ENCODE peak calls at places on chromosomes 6 and 20, in six cellular contexts. One of them, this sample, is unnamed.

GRCh38 chr6:116564921-116565872 is 6.1 kb upstream of the RWDD1 start:
- DNase-seq in CD8-positive, alpha-beta memory T cell: peak; percentile 5
- DNase-seq in tibial artery: no peak
- DNase-seq in brain microvascular endothelial cell: no peak
- DNase-seq in endodermal cell: no peak
- DNase-seq in HCT116: no peak
- DNase-seq in this sample: no peak

GRCh38 chr6:3418521-3419060 is 38.3 kb downstream of the SLC22A23 start:
- DNase-seq in HCT116: no peak
- DNase-seq in brain microvascular endothelial cell: no peak
- DNase-seq in tibial artery: no peak
- DNase-seq in endodermal cell: no peak
- DNase-seq in CD8-positive, alpha-beta memory T cell: no peak
- DNase-seq in this sample: no peak

GRCh38 chr6:147154454-147154853 is 49.8 kb upstream of the STXBP5 start:
- DNase-seq in tibial artery: no peak
- DNase-seq in endodermal cell: no peak
- DNase-seq in brain microvascular endothelial cell: peak; percentile 58
- DNase-seq in CD8-positive, alpha-beta memory T cell: no peak
- DNase-seq in HCT116: no peak
- DNase-seq in this sample: no peak

GRCh38 chr20:47493175-47493953 is 8.3 kb upstream of the NCOA3 start:
- DNase-seq in endodermal cell: no peak
- DNase-seq in HCT116: peak; percentile 36
- DNase-seq in tibial artery: peak; percentile 92
- DNase-seq in CD8-positive, alpha-beta memory T cell: peak; percentile 26
- DNase-seq in brain microvascular endothelial cell: peak; percentile 68
- DNase-seq in this sample: no peak

GRCh38 chr6:143368426-143368825 is 82.1 kb downstream of the ADAT2 start:
- DNase-seq in CD8-positive, alpha-beta memory T cell: no peak
- DNase-seq in tibial artery: no peak
- DNase-seq in brain microvascular endothelial cell: peak; percentile 82
- DNase-seq in endodermal cell: no peak
- DNase-seq in HCT116: no peak
- DNase-seq in this sample: peak; percentile 29

GRCh38 chr6:48068326-48069191 is 42.4 kb downstream of the PTCHD4 start:
- DNase-seq in HCT116: no peak
- DNase-seq in CD8-positive, alpha-beta memory T cell: no peak
- DNase-seq in brain microvascular endothelial cell: no peak
- DNase-seq in endodermal cell: peak; percentile 77
- DNase-seq in tibial artery: no peak
- DNase-seq in this sample: no peak

GRCh38 chr6:117989086-117989485 is 82.0 kb downstream of the SLC35F1 start:
- DNase-seq in HCT116: no peak
- DNase-seq in brain microvascular endothelial cell: no peak
- DNase-seq in endodermal cell: no peak
- DNase-seq in tibial artery: no peak
- DNase-seq in CD8-positive, alpha-beta memory T cell: no peak
- DNase-seq in this sample: no peak

GRCh38 chr6:113833537-113833936 is 23.6 kb upstream of the MARCKS start:
- DNase-seq in HCT116: no peak
- DNase-seq in CD8-positive, alpha-beta memory T cell: no peak
- DNase-seq in endodermal cell: no peak
- DNase-seq in brain microvascular endothelial cell: no peak
- DNase-seq in tibial artery: no peak
- DNase-seq in this sample: no peak

GRCh38 chr6:112193535-112194051 is 60.8 kb downstream of the LAMA4 start:
- DNase-seq in tibial artery: no peak
- DNase-seq in brain microvascular endothelial cell: no peak
- DNase-seq in endodermal cell: no peak
- DNase-seq in CD8-positive, alpha-beta memory T cell: no peak
- DNase-seq in HCT116: no peak
- DNase-seq in this sample: no peak

GRCh38 chr6:17268114-17268513 is 13.0 kb upstream of the RBM24 start:
- DNase-seq in endodermal cell: no peak
- DNase-seq in tibial artery: no peak
- DNase-seq in brain microvascular endothelial cell: no peak
- DNase-seq in CD8-positive, alpha-beta memory T cell: no peak
- DNase-seq in HCT116: no peak
- DNase-seq in this sample: no peak

GRCh38 chr6:166494757-166495486 is 91.6 kb downstream of the RAMACL start:
- DNase-seq in tibial artery: no peak
- DNase-seq in HCT116: no peak
- DNase-seq in brain microvascular endothelial cell: no peak
- DNase-seq in endodermal cell: no peak
- DNase-seq in CD8-positive, alpha-beta memory T cell: no peak
- DNase-seq in this sample: no peak

GRCh38 chr20:10306440-10307358 is 88.1 kb downstream of the SNAP25 start:
- DNase-seq in brain microvascular endothelial cell: peak; percentile 71
- DNase-seq in endodermal cell: no peak
- DNase-seq in tibial artery: no peak
- DNase-seq in HCT116: no peak
- DNase-seq in CD8-positive, alpha-beta memory T cell: no peak
- DNase-seq in this sample: peak; percentile 57

GRCh38 chr20:50116368-50116999 is 3.5 kb upstream of the UBE2V1 start:
- DNase-seq in tibial artery: no peak
- DNase-seq in endodermal cell: no peak
- DNase-seq in brain microvascular endothelial cell: no peak
- DNase-seq in CD8-positive, alpha-beta memory T cell: no peak
- DNase-seq in HCT116: no peak
- DNase-seq in this sample: no peak

GRCh38 chr20:61297981-61298380 is 45.9 kb downstream of the CDH4 start:
- DNase-seq in endodermal cell: no peak
- DNase-seq in HCT116: no peak
- DNase-seq in brain microvascular endothelial cell: peak; percentile 9
- DNase-seq in CD8-positive, alpha-beta memory T cell: no peak
- DNase-seq in tibial artery: no peak
- DNase-seq in this sample: no peak

GRCh38 chr6:11381801-11382513 is 149.5 kb upstream of the NEDD9 start:
- DNase-seq in endodermal cell: peak; percentile 49
- DNase-seq in tibial artery: no peak
- DNase-seq in HCT116: no peak
- DNase-seq in CD8-positive, alpha-beta memory T cell: peak; percentile 54
- DNase-seq in brain microvascular endothelial cell: no peak
- DNase-seq in this sample: no peak

GRCh38 chr6:170172825-170173231 is 118.0 kb downstream of the DLL1 start:
- DNase-seq in endodermal cell: peak; percentile 31
- DNase-seq in brain microvascular endothelial cell: no peak
- DNase-seq in tibial artery: no peak
- DNase-seq in HCT116: no peak
- DNase-seq in CD8-positive, alpha-beta memory T cell: no peak
- DNase-seq in this sample: no peak

GRCh38 chr6:25835442-25836283 is 3.8 kb upstream of the SLC17A1 start:
- DNase-seq in brain microvascular endothelial cell: peak; percentile 4
- DNase-seq in HCT116: no peak
- DNase-seq in tibial artery: no peak
- DNase-seq in CD8-positive, alpha-beta memory T cell: no peak
- DNase-seq in endodermal cell: peak; percentile 65
- DNase-seq in this sample: no peak

GRCh38 chr20:8844179-8844578 is 224.7 kb upstream of the PLCB4 start:
- DNase-seq in CD8-positive, alpha-beta memory T cell: no peak
- DNase-seq in brain microvascular endothelial cell: no peak
- DNase-seq in endodermal cell: no peak
- DNase-seq in tibial artery: no peak
- DNase-seq in HCT116: no peak
- DNase-seq in this sample: no peak

GRCh38 chr6:130381459-130382380 is 15.9 kb downstream of the TMEM200A start:
- DNase-seq in CD8-positive, alpha-beta memory T cell: peak; percentile 7
- DNase-seq in HCT116: no peak
- DNase-seq in endodermal cell: no peak
- DNase-seq in tibial artery: no peak
- DNase-seq in brain microvascular endothelial cell: no peak
- DNase-seq in this sample: no peak

DNA sequence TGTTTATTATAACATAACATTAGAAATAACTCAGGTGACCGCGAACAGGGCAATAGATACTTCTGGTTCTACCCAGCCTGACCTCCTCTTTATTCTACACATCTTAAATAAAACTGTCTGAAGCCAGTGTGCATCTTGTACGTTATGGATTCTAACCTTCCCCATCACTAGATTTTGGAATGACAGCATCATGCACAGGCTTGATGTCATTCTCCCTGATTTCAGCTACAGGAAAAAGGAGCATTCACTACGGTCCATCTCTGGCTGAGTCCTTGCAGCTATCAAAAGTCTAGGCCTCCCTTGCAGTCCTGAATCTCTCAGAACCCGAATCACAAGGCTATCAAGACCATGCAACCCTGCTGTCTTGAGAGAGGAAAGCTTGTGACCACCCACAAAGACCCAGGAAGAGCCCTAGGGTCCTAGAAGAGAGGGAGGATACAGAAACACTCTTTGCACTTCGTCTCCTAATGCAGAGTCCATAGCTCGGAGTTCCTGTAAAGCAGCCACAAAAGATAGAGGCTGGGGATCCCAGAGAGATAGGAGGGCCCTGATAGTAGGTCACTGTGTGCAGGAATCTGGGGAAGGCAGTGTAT is 845 bp downstream of the HLA-DPA1 start:
- DNase-seq in CD8-positive, alpha-beta memory T cell: no peak
- DNase-seq in endodermal cell: no peak
- DNase-seq in tibial artery: no peak
- DNase-seq in brain microvascular endothelial cell: no peak
- DNase-seq in HCT116: no peak
- DNase-seq in this sample: no peak
- H3K27ac ChIP-seq in CD8-positive, alpha-beta memory T cell: no peak overlapping the region
- H3K27ac ChIP-seq in endodermal cell: no peak overlapping the region
- H3K27ac ChIP-seq in tibial artery: no peak overlapping the region
- H3K27ac ChIP-seq in brain microvascular endothelial cell: no peak overlapping the region
- H3K27ac ChIP-seq in HCT116: no peak overlapping the region
- H3K27ac ChIP-seq in this sample: no peak overlapping the region

DNA sequence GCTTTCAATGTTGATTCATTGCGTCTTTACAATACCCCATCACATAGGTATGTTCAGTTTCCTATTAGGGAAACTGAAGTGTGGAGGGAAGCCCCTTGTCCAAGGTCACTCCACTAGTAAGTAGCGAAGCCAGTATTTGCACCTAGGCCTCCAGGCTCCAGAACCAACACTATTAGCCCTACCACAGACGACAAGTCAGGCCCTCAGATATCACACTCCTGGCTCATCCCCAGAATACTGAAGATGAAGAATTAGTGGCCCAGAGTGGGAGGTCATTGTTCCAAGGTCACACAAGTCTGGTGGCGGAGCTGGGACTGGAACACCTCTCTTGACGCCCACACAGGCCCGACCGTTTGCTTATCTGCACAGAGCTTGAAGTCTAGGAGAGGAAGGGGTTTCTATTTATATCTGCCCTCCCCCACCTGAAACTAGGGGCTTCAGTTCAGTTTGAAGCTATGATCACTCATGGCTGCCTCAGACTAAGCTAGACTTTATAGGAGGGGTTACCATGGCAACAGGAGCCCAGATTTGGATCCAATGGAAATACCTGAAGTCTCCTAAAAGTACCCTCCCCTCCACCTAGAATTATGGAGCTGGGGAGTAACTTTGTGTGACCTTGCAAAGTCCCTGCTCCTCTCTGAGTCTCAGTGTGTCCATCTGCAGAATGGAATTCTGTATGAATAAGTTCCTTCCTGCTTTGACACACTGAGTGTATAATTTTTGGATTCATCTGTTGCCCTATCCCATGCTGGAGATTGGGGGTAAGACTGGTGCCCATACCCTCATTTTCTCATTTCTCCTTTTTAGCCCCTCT is 2.2 kb downstream of the SNTA1 start:
- DNase-seq in brain microvascular endothelial cell: no peak
- DNase-seq in HCT116: no peak
- DNase-seq in CD8-positive, alpha-beta memory T cell: no peak
- DNase-seq in tibial artery: no peak
- DNase-seq in endodermal cell: no peak
- DNase-seq in this sample: no peak
- H3K4me3 ChIP-seq in brain microvascular endothelial cell: no peak overlapping the region
- H3K4me3 ChIP-seq in HCT116: no peak overlapping the region
- H3K4me3 ChIP-seq in CD8-positive, alpha-beta memory T cell: no peak overlapping the region
- H3K4me3 ChIP-seq in tibial artery: no peak overlapping the region
- H3K4me3 ChIP-seq in endodermal cell: no peak overlapping the region
- H3K4me3 ChIP-seq in this sample: no peak overlapping the region

DNA sequence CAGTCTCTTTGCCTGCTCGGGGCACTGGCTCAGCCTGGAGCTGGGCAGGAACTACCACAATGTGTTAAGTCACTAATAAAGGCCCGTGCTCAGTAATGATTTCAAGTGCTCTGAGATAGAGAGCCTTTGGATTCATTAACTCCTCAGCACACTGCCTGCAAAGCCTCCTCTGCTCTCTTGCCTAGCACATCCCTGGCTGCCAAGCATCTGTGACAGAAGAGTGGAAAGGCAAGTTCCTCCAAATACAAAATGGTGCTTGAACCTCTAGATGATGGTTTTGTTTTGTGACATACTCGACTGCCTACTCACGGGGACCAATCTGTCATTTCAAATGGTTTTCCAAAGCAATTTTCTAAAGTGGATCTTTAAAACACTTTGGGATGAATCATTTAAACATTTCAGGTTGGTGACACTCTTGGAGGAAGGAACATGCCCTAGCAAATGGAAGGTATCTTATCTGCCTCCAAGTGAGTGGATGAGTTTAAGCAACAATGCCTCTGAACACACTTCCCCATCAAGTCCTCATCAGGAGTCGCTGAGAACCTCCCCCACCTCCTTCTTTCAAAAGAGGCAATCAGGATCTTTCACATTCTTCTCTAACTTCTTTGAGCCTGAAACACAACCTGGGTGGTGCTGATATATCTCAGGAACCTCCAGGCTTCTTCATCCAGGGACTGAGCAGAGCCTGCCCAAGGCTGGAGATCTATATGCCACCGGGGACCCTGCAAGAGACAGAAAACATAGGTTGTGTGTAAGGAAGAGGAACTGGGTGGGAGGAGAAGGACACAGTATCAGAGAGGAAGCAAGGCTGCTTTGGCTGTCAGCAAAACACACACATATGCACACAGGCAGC is 35.8 kb downstream of the METTL24 start:
- DNase-seq in tibial artery: no peak
- DNase-seq in endodermal cell: no peak
- DNase-seq in brain microvascular endothelial cell: no peak
- DNase-seq in CD8-positive, alpha-beta memory T cell: no peak
- DNase-seq in HCT116: no peak
- DNase-seq in this sample: no peak
- H3K27ac ChIP-seq in tibial artery: no peak overlapping the region
- H3K27ac ChIP-seq in endodermal cell: peak overlapping the region; percentile 63
- H3K27ac ChIP-seq in brain microvascular endothelial cell: no peak overlapping the region
- H3K27ac ChIP-seq in CD8-positive, alpha-beta memory T cell: no peak overlapping the region
- H3K27ac ChIP-seq in HCT116: no peak overlapping the region
- H3K27ac ChIP-seq in this sample: no peak overlapping the region

GRCh38 chr6:28213213-28213523 is 11.9 kb upstream of the ZSCAN9 start:
- DNase-seq in endodermal cell: no peak
- DNase-seq in HCT116: no peak
- DNase-seq in CD8-positive, alpha-beta memory T cell: no peak
- DNase-seq in brain microvascular endothelial cell: no peak
- DNase-seq in tibial artery: no peak
- DNase-seq in this sample: no peak

GRCh38 chr6:28215425-28215824 is 9.7 kb upstream of the ZSCAN9 start:
- DNase-seq in tibial artery: no peak
- DNase-seq in endodermal cell: no peak
- DNase-seq in HCT116: no peak
- DNase-seq in CD8-positive, alpha-beta memory T cell: no peak
- DNase-seq in brain microvascular endothelial cell: no peak
- DNase-seq in this sample: no peak

GRCh38 chr6:28220164-28221133 is 4.6 kb upstream of the ZSCAN9 start:
- DNase-seq in endodermal cell: no peak
- DNase-seq in CD8-positive, alpha-beta memory T cell: no peak
- DNase-seq in HCT116: no peak
- DNase-seq in tibial artery: no peak
- DNase-seq in brain microvascular endothelial cell: no peak
- DNase-seq in this sample: no peak

GRCh38 chr6:28217890-28218289 is 7.2 kb upstream of the ZSCAN9 start:
- DNase-seq in tibial artery: no peak
- DNase-seq in CD8-positive, alpha-beta memory T cell: no peak
- DNase-seq in brain microvascular endothelial cell: no peak
- DNase-seq in endodermal cell: no peak
- DNase-seq in HCT116: no peak
- DNase-seq in this sample: no peak

GRCh38 chr6:28218312-28219248 is 6.5 kb upstream of the ZSCAN9 start:
- DNase-seq in brain microvascular endothelial cell: peak; percentile 37
- DNase-seq in endodermal cell: peak; percentile 81
- DNase-seq in HCT116: no peak
- DNase-seq in CD8-positive, alpha-beta memory T cell: peak; percentile 16
- DNase-seq in tibial artery: peak; percentile 62
- DNase-seq in this sample: no peak
- H3K4me3 ChIP-seq in brain microvascular endothelial cell: peak overlapping the region; percentile 60
- H3K4me3 ChIP-seq in endodermal cell: peak overlapping the region; percentile 79
- H3K4me3 ChIP-seq in HCT116: peak overlapping the region; percentile 49
- H3K4me3 ChIP-seq in CD8-positive, alpha-beta memory T cell: peak overlapping the region; percentile 17
- H3K4me3 ChIP-seq in tibial artery: peak overlapping the region; percentile 65
- H3K4me3 ChIP-seq in this sample: peak overlapping the region; percentile 63

This sample was measured in AG04450.